ENCODE peak calls at places on chromosomes 5 and 9, in four cellular contexts. G is activated CD8-positive, alpha-beta T cell treated with anti-CD3 and anti-CD28 coated beads, Interleukin-2, amount 10 ng/mL, durations not matched to agents 7 days and 5 days; A is HCT116; V is pancreas. I is an unnamed sample.

GRCh38 chr5:1804001-1804690 is 2.9 kb downstream of the NDUFS6 start:
- ATAC-seq in G (no peak), A (no peak), V (no peak), I (no peak)

GRCh38 chr9:131728546-131728910 is 11.3 kb downstream of the RAPGEF1 start:
- ATAC-seq in G (peak; percentile 31), A (no peak), V (peak; percentile 10), I (no peak)

GRCh38 chr5:38831909-38832308 is 13.9 kb upstream of the OSMR start:
- ATAC-seq in G (no peak), A (peak; percentile 80), V (peak; percentile 82), I (no peak)

GRCh38 chr9:91098203-91098602 is 263.5 kb downstream of the AUH start:
- ATAC-seq in G (no peak), A (no peak), V (no peak), I (no peak)

GRCh38 chr9:20117482-20117881 is 328.6 kb upstream of the SLC24A2 start:
- ATAC-seq in G (no peak), A (no peak), V (peak; percentile 56), I (no peak)

GRCh38 chr9:31807574-31808256 is 576.7 kb upstream of the ACO1 start:
- ATAC-seq in G (no peak), A (peak; percentile 98), V (no peak), I (no peak)

GRCh38 chr5:34876275-34876674 is 37.3 kb downstream of the TTC23L start:
- ATAC-seq in G (no peak), A (no peak), V (no peak), I (no peak)

GRCh38 chr5:78587081-78587774 is 61.3 kb downstream of the LHFPL2 start:
- ATAC-seq in G (no peak), A (no peak), V (no peak), I (no peak)

GRCh38 chr5:59299006-59299405 is 594.5 kb downstream of the PDE4D start:
- ATAC-seq in G (no peak), A (no peak), V (no peak), I (no peak)

GRCh38 chr5:169426674-169427250 is 125.8 kb upstream of the SLIT3 start:
- ATAC-seq in G (no peak), A (no peak), V (no peak), I (peak; percentile 18)

GRCh38 chr9:38227656-38228055 is 158.6 kb upstream of the SHB start:
- ATAC-seq in G (peak; percentile 85), A (no peak), V (peak; percentile 28), I (no peak)

GRCh38 chr5:54717459-54717858 is 199.9 kb downstream of the SNX18 start:
- ATAC-seq in G (peak; percentile 42), A (no peak), V (no peak), I (peak; percentile 57)

GRCh38 chr5:60856059-60856458 is 12.0 kb upstream of the ELOVL7 start:
- ATAC-seq in G (no peak), A (no peak), V (no peak), I (no peak)

GRCh38 chr9:115262477-115262876 is 144.5 kb upstream of the TNC start:
- ATAC-seq in G (no peak), A (peak; percentile 47), V (peak; percentile 95), I (peak; percentile 32)

GRCh38 chr9:126694206-126695081 is 80.7 kb downstream of the LMX1B start:
- ATAC-seq in G (no peak), A (no peak), V (no peak), I (no peak)

GRCh38 chr5:21244982-21245381 is 1257.0 kb upstream of the CDH18 start:
- ATAC-seq in G (no peak), A (no peak), V (no peak), I (no peak)

GRCh38 chr9:81874926-81875325 is 53.3 kb upstream of the SPATA31D4 start:
- ATAC-seq in G (no peak), A (no peak), V (no peak), I (no peak)

GRCh38 chr9:20697021-20697719 is 13.1 kb downstream of the FOCAD start:
- ATAC-seq in G (no peak), A (no peak), V (peak; percentile 91), I (no peak)

GRCh38 chr5:67065697-67066096 is 130.9 kb downstream of the CD180 start:
- ATAC-seq in G (no peak), A (no peak), V (no peak), I (no peak)

GRCh38 chr5:116452774-116453368 is 121.8 kb downstream of the SEMA6A start:
- ATAC-seq in G (no peak), A (no peak), V (no peak), I (no peak)

GRCh38 chr9:110156902-110157301 is 51.1 kb downstream of the C9orf152 start:
- ATAC-seq in G (peak; percentile 94), A (no peak), V (peak; percentile 79), I (peak; percentile 89)

GRCh38 chr5:118146824-118147223 is 841.5 kb downstream of the DTWD2 start:
- ATAC-seq in G (no peak), A (no peak), V (no peak), I (no peak)

GRCh38 chr9:97991818-97992217 is 8.7 kb downstream of the ANP32B start:
- ATAC-seq in G (no peak), A (no peak), V (no peak), I (no peak)

I was measured in stimulated activated memory B cell treated with anti-CD40 and anti-IgM and Interleukin-4, amounts not matched to agents 10 μg/mL and 1 μg/mL and 100 μg/mL, for 72 hours.